ENCODE peak calls at places on chromosomes 4 and X, in seven cellular contexts. Q, U, T, S, V, J and H are unnamed samples.

GRCh38 chrX:121307441-121307840 is 260.0 kb downstream of the GLUD2 start:
- DNase-seq in Q (no peak), U (no peak), T (no peak), S (no peak), V (no peak), J (no peak), H (no peak)

GRCh38 chrX:129655547-129656248 is 942 bp upstream of the APLN start:
- DNase-seq in Q (no peak), U (no peak), T (no peak), S (no peak), V (no peak), J (no peak), H (no peak)

GRCh38 chrX:18394477-18394876 is 30.9 kb upstream of the CDKL5 start:
- DNase-seq in Q (no peak), U (no peak), T (no peak), S (no peak), V (peak; percentile 53), J (no peak), H (no peak)

GRCh38 chr4:2290974-2291704 is 29.2 kb upstream of the MXD4 start:
- DNase-seq in Q (no peak), U (no peak), T (peak; percentile 51), S (peak; percentile 51), V (peak; percentile 36), J (peak; percentile 77), H (no peak)

GRCh38 chr4:54064317-54065275 is at the start of gene CHIC2:
- DNase-seq in Q (peak; percentile 96), U (peak; percentile 99), T (peak; percentile 98), S (peak; percentile 96), V (peak; percentile 98), J (peak; percentile 96), H (peak; percentile 93)

GRCh38 chr4:112848931-112849330 is 200.5 kb upstream of the ANK2 start:
- DNase-seq in Q (no peak), U (no peak), T (no peak), S (no peak), V (no peak), J (no peak), H (no peak)

GRCh38 chr4:134666640-134667039 is 465.1 kb upstream of the PABPC4L start:
- DNase-seq in Q (no peak), U (peak; percentile 29), T (no peak), S (no peak), V (no peak), J (no peak), H (no peak)

GRCh38 chrX:73913580-73913979 is 350.6 kb downstream of the CHIC1 start:
- DNase-seq in Q (no peak), U (no peak), T (no peak), S (no peak), V (peak; percentile 37), J (no peak), H (no peak)

GRCh38 chr4:65623509-65623908 is 46.8 kb downstream of the EPHA5 start:
- DNase-seq in Q (no peak), U (no peak), T (no peak), S (no peak), V (no peak), J (no peak), H (no peak)

GRCh38 chr4:107888237-107888636 is 43.1 kb upstream of the CYP2U1 start:
- DNase-seq in Q (no peak), U (no peak), T (no peak), S (no peak), V (no peak), J (no peak), H (no peak)

GRCh38 chr4:107891299-107891698 is 40.0 kb upstream of the CYP2U1 start:
- DNase-seq in Q (no peak), U (no peak), T (no peak), S (no peak), V (no peak), J (no peak), H (no peak)

GRCh38 chr4:107890779-107891178 is 40.6 kb upstream of the CYP2U1 start:
- DNase-seq in Q (no peak), U (no peak), T (no peak), S (no peak), V (no peak), J (no peak), H (no peak)

DNA sequence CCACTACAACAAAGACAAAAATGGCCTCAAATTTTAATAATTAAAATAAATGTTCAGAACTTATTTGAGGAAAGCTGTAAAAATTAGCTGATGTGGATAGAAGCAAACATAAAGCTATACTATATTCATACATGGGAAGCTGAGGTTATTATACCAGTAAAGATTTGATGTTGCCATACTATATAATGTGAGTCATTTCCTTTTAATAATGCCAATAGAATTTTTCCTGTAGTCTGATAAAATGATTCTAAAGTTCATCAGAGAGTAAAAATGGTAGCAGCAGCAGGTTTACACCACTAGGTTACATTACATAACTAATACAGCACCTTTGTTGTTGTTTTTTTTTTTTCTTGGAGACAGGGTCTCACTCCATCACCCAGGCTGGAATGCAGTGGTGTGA is 45.5 kb upstream of the CYP2U1 start:
- DNase-seq in Q (no peak), U (no peak), T (no peak), S (no peak), V (no peak), J (no peak), H (no peak)
- H3K9me3 ChIP-seq in Q (peaks cover 25% of the 10 kb centered on the region), U (peaks cover 7% of the 10 kb centered on the region), T (peaks cover 12% of the 10 kb centered on the region), S (peaks cover 12% of the 10 kb centered on the region), V (no peaks in the 10 kb centered on the region), J (no peaks in the 10 kb centered on the region), H (no peaks in the 10 kb centered on the region)

GRCh38 chr4:106222548-106222947 is 93.5 kb downstream of the TBCK start:
- DNase-seq in Q (no peak), U (no peak), T (no peak), S (no peak), V (no peak), J (no peak), H (no peak)
- TF ChIP-seq CTCF in Q (no peak), U (no peak), T (no peak), S (no peak), V (no peak), J (no peak), H (no peak)

DNA sequence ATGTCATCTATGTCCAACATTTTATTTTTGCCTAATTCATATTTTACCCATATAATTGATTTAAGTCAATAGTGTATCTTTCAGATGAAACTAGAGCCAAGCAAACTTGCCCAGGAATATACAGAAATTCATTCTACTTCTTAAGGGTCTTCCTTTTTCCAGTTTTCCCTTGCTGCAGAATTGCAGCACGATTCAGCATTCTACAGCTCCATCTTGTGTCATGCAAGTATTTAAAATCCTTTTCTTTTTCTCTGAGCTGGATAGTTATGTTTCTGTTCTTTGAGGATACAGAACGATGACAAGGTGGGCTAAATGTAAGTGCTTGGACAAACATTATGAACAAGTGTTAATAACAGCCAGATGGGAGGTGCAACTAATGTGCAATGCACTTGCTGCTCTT is 1821.8 kb downstream of the ARAP2 start:
- DNase-seq in Q (no peak), U (no peak), T (no peak), S (no peak), V (no peak), J (no peak), H (no peak)
- H3K4me3 ChIP-seq in Q (no peak overlapping the region), U (no peak overlapping the region), T (no peak overlapping the region), S (no peak overlapping the region), V (no peak overlapping the region), J (no peak overlapping the region), H (no peak overlapping the region)

DNA sequence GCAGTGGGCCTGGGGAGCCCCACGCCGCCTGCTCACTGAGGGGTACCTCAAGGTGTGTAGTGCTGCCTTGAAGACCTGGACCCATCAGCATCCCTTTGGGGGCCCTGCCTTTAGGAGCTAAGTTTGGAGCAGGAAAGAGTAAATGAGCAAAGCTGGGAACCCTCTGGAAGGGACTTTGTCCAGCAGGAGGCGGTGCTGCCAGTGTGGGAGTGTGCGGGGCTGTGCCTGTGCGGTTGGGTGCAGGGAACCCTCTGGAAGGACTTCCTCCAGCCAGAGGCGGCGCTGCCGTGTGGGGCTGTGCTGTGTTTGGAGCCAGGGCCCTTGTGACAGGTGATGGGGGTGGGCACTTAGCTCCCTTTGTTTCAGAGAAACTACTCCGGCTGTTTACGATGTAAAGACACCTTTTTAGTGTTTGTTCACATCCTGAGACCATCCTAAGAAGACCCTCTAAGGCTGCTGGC is 25.8 kb downstream of the RGS12 start:
- DNase-seq in Q (no peak), U (peak; percentile 64), T (peak; percentile 19), S (no peak), V (peak; percentile 39), J (peak; percentile 7), H (peak; percentile 18)
- H3K9me3 ChIP-seq in Q (no peaks in the 10 kb centered on the region), U (no peaks in the 10 kb centered on the region), T (no peaks in the 10 kb centered on the region), S (no peaks in the 10 kb centered on the region), V (no peaks in the 10 kb centered on the region), J (no peaks in the 10 kb centered on the region), H (no peaks in the 10 kb centered on the region)

DNA sequence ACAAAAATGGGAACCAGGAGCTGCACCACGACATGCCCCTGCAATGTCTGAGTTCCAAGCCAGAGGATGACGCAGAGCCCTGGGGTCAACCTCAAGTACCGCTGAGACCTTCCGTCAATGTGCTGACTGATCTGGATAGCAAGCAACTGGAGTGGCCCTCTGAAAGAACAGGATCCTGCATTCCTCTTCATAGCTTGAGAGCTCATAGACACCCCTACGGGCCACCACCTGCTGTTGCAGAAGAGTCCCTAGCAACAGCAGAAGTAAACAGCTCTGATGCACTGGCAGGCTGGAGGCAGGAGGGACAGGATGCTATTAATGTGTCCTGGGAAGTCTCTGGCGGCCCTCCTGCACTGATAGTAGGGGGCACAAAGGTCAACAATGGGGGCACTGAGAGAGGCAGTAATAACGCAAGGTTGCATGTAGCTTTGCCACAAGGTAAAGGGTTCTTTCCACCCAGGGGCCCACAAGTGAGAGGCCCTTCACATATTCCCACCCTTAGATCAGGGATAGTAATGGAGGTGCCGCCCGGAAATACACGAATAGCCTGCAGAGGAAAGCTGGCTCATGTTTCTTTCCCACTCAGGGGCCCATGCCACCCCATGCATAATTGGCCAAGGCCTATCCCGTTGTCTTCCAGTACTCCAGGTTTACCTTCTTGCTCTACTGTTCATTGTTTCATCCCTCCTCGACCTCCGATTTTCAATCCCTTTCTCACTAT is 1.3 kb downstream of the PRR32 start:
- DNase-seq in Q (peak; percentile 31), U (no peak), T (no peak), S (no peak), V (no peak), J (no peak), H (no peak)
- TF ChIP-seq CTCF in Q (no peak), U (no peak), T (no peak), S (no peak), V (no peak), J (no peak), H (no peak)